ENCODE peak calls at places on chromosomes 7 and 10, in nine cellular contexts. O, R, W, D, N, E, S, Z and H are unnamed samples.

GRCh38 chr7:50657341-50657873 is 92.2 kb upstream of the DDC start:
- DNase-seq in D (no peak), W (no peak), O (peak; percentile 55), E (no peak), R (no peak), N (peak; percentile 37), S (no peak), Z (no peak), H (peak; percentile 63)

GRCh38 chr7:139730746-139731612 is 46.8 kb downstream of the HIPK2 start:
- DNase-seq in Z (no peak), N (no peak), D (peak; percentile 73), O (no peak), S (no peak), R (peak; percentile 80), W (no peak), E (no peak), H (no peak)

GRCh38 chr7:404782-405488 is 114.7 kb downstream of the PDGFA start:
- DNase-seq in W (no peak), N (no peak), D (no peak), O (no peak), S (no peak), E (no peak), R (no peak), Z (no peak), H (no peak)

GRCh38 chr7:149621776-149622175 is 124.2 kb upstream of the ZNF746 start:
- DNase-seq in Z (no peak), O (no peak), R (no peak), N (no peak), E (no peak), S (no peak), W (no peak), D (no peak), H (no peak)

GRCh38 chr10:1050555-1050954 is 1.6 kb upstream of the IDI1 start:
- DNase-seq in N (peak; percentile 70), D (no peak), R (no peak), E (no peak), W (no peak), S (no peak), O (no peak), Z (no peak), H (no peak)

GRCh38 chr10:71431945-71432905 is 35.5 kb downstream of the CDH23 start:
- DNase-seq in R (no peak), Z (no peak), W (no peak), D (no peak), E (no peak), S (no peak), N (no peak), O (no peak), H (peak; percentile 54)

GRCh38 chr10:101512741-101513140 is 75.3 kb downstream of the POLL start:
- DNase-seq in E (no peak), Z (no peak), D (peak; percentile 26), R (no peak), W (no peak), N (no peak), S (no peak), O (peak; percentile 23), H (no peak)

GRCh38 chr7:44665531-44666213 is 59.2 kb downstream of the OGDH start:
- DNase-seq in S (no peak), Z (no peak), N (no peak), R (no peak), W (no peak), E (peak; percentile 22), D (peak; percentile 86), O (peak; percentile 53), H (no peak)

GRCh38 chr7:2566890-2567662 is 8.3 kb downstream of the IQCE start:
- DNase-seq in O (no peak), Z (no peak), E (no peak), W (no peak), S (no peak), R (peak; percentile 52), N (peak; percentile 52), D (no peak), H (no peak)

GRCh38 chr7:5595545-5596045 is 172.0 kb upstream of the TNRC18 start:
- DNase-seq in E (no peak), D (no peak), R (no peak), S (no peak), N (no peak), Z (no peak), O (peak; percentile 63), W (no peak), H (no peak)

GRCh38 chr10:45008524-45009161 is 7.9 kb downstream of the ZNF22 start:
- DNase-seq in O (peak; percentile 87), R (no peak), E (peak; percentile 68), D (peak; percentile 80), Z (no peak), W (peak; percentile 67), N (peak; percentile 50), S (peak; percentile 44), H (no peak)

GRCh38 chr10:118251791-118252190 is 90.3 kb downstream of the FAM204A start:
- DNase-seq in N (no peak), S (no peak), O (no peak), D (no peak), W (no peak), Z (no peak), E (no peak), R (no peak), H (no peak)

GRCh38 chr10:93080350-93081046 is 6.8 kb downstream of the CYP26A1 start:
- DNase-seq in R (peak; percentile 54), D (no peak), O (peak; percentile 44), N (peak; percentile 49), S (peak; percentile 70), E (no peak), Z (no peak), W (no peak), H (no peak)

GRCh38 chr7:31079126-31079918 is 27.2 kb downstream of the ADCYAP1R1 start:
- DNase-seq in D (no peak), N (no peak), W (no peak), E (no peak), R (peak; percentile 6), S (no peak), O (no peak), Z (no peak), H (no peak)

GRCh38 chr10:48503293-48503911 is 101.5 kb downstream of the ARHGAP22 start:
- DNase-seq in D (no peak), O (no peak), N (peak; percentile 6), Z (no peak), W (no peak), S (no peak), E (no peak), R (peak; percentile 10), H (no peak)

GRCh38 chr7:117385340-117386124 is 41.8 kb downstream of the ASZ1 start:
- DNase-seq in O (no peak), Z (no peak), N (no peak), E (no peak), W (no peak), R (no peak), D (peak; percentile 12), S (no peak), H (no peak)

GRCh38 chr7:155188357-155188756 is 109.3 kb upstream of the INSIG1 start:
- DNase-seq in N (no peak), E (no peak), O (no peak), S (no peak), R (no peak), D (no peak), W (no peak), Z (no peak), H (no peak)

GRCh38 chr7:27147211-27148030 is at the start of gene HOXA6:
- DNase-seq in N (peak; percentile 81), D (no peak), R (no peak), S (no peak), E (no peak), Z (peak; percentile 68), W (no peak), O (no peak), H (peak; percentile 88)

DNA sequence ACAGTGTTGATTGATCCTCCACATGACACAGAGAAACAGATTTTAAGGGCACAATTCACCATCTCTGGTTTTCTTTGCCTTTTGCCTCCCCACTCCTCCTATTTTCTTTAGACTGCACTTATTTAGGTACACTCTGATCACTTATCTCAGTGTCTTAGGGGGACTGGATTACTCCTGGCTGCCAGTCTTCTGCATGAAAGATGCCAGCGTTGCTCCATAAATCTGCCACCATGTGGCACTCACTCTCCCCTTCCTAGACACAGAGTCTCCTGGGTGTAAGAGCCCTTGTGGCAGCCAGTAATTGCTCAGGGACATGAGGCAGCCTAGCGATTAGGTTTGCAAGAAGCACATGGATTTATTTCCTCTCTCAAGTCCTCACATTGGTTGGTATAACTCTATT is 34.5 kb upstream of the RBM20 start:
- DNase-seq in Z (no peak), D (no peak), S (no peak), R (peak; percentile 40), N (no peak), O (no peak), W (no peak), E (no peak), H (no peak)
- TF ChIP-seq CTCF in Z (no peak), D (no peak), S (no peak), R (peak; percentile 11), N (no peak), O (no peak), W (no peak), E (no peak), H (no peak)

GRCh38 chr7:90412458-90413184 is 9.4 kb downstream of the CLDN12 start:
- DNase-seq in N (peak; percentile 67), R (no peak), S (peak; percentile 22), D (no peak), O (peak; percentile 6), W (no peak), Z (no peak), E (no peak), H (no peak)
- TF ChIP-seq CTCF in N (peak; percentile 41), R (no peak), S (peak; percentile 27), D (peak; percentile 21), O (peak; percentile 70), W (no peak), Z (no peak), E (no peak), H (no peak)

GRCh38 chr7:78082556-78082955 is 284.0 kb downstream of the PHTF2 start:
- DNase-seq in N (no peak), Z (no peak), E (no peak), R (no peak), O (no peak), D (no peak), W (no peak), S (no peak), H (no peak)

GRCh38 chr7:78080241-78080640 is 281.7 kb downstream of the PHTF2 start:
- DNase-seq in N (no peak), S (no peak), O (no peak), D (no peak), Z (no peak), W (no peak), E (no peak), R (no peak), H (no peak)

GRCh38 chr7:78080811-78081210 is 282.2 kb downstream of the PHTF2 start:
- DNase-seq in W (no peak), S (no peak), Z (no peak), R (no peak), N (no peak), O (peak; percentile 22), D (no peak), E (no peak), H (no peak)

GRCh38 chr7:78081344-78081743 is 282.8 kb downstream of the PHTF2 start:
- DNase-seq in E (no peak), S (no peak), O (no peak), W (no peak), Z (no peak), N (no peak), R (no peak), D (no peak), H (no peak)

GRCh38 chr7:78081888-78082287 is 283.3 kb downstream of the PHTF2 start:
- DNase-seq in R (no peak), O (no peak), Z (no peak), E (no peak), D (no peak), W (no peak), N (no peak), S (no peak), H (no peak)
- TF ChIP-seq CTCF in R (no peak), O (no peak), Z (no peak), E (no peak), D (no peak), W (no peak), N (no peak), S (peak; percentile 29), H (no peak)

GRCh38 chr10:29246449-29246848 is 42.4 kb upstream of the LYZL1 start:
- DNase-seq in N (no peak), D (no peak), R (no peak), W (no peak), Z (no peak), O (no peak), S (no peak), E (no peak), H (no peak)
- TF ChIP-seq CTCF in N (no peak), D (no peak), R (no peak), W (no peak), Z (no peak), O (no peak), S (no peak), E (no peak), H (no peak)